ENCODE peak calls at places on chromosomes 16 and 17, in ten cellular contexts. K is RPMI8226, U is NCI-H1092, Z is T-cell, A is pancreas, P is NAMALWA, G is caudate nucleus, X is head of caudate nucleus, Y is GDM1, J is esophagus muscularis mucosa. C is an unnamed sample.

GRCh38 chr17:149897-150575 is 12.7 kb downstream of the SCGB1C2 start:
- DNase-seq in K (no peak), U (no peak), Z (no peak), A (peak; percentile 2), P (no peak), G (no peak), X (peak; percentile 7), Y (no peak), J (no peak), C (peak; percentile 10)

GRCh38 chr16:89360760-89361435 is 129.5 kb downstream of the ANKRD11 start:
- DNase-seq in K (no peak), U (no peak), Z (peak; percentile 78), A (no peak), P (peak; percentile 55), G (no peak), X (no peak), Y (peak; percentile 84), J (no peak), C (peak; percentile 31)

GRCh38 chr17:10727192-10727591 is 2.6 kb downstream of the TMEM220 start:
- DNase-seq in K (no peak), U (no peak), Z (no peak), A (no peak), P (no peak), G (no peak), X (no peak), Y (no peak), J (no peak), C (no peak)

GRCh38 chr16:14232106-14232890 is 161.2 kb downstream of the MRTFB start:
- DNase-seq in K (no peak), U (peak; percentile 4), Z (no peak), A (peak; percentile 42), P (no peak), G (no peak), X (no peak), Y (no peak), J (no peak), C (no peak)

GRCh38 chr16:22267764-22268163 is 29.4 kb upstream of the POLR3E start:
- DNase-seq in K (no peak), U (no peak), Z (no peak), A (no peak), P (no peak), G (no peak), X (no peak), Y (no peak), J (no peak), C (no peak)

GRCh38 chr16:81429045-81429521 is 15.5 kb upstream of the CMIP start:
- DNase-seq in K (peak; percentile 67), U (no peak), Z (no peak), A (peak; percentile 69), P (peak; percentile 81), G (no peak), X (no peak), Y (no peak), J (no peak), C (no peak)

GRCh38 chr16:11240636-11241473 is 15.1 kb downstream of the SOCS1 start:
- DNase-seq in K (peak; percentile 78), U (no peak), Z (no peak), A (no peak), P (no peak), G (no peak), X (no peak), Y (no peak), J (no peak), C (no peak)

GRCh38 chr17:56810846-56811775 is 22.6 kb downstream of the C17orf67 start:
- DNase-seq in K (no peak), U (no peak), Z (no peak), A (no peak), P (no peak), G (no peak), X (no peak), Y (no peak), J (no peak), C (no peak)

GRCh38 chr17:35747540-35748017 is 5.5 kb downstream of the GAS2L2 start:
- DNase-seq in K (peak; percentile 83), U (peak; percentile 70), Z (peak; percentile 71), A (peak; percentile 59), P (peak; percentile 83), G (peak; percentile 18), X (peak; percentile 85), Y (peak; percentile 68), J (no peak), C (peak; percentile 82)

GRCh38 chr16:49355923-49356665 is 17.5 kb upstream of the C16orf78 start:
- DNase-seq in K (no peak), U (no peak), Z (no peak), A (no peak), P (no peak), G (no peak), X (no peak), Y (no peak), J (no peak), C (no peak)

GRCh38 chr17:18261146-18261515 is 669 bp downstream of the MIEF2 start:
- DNase-seq in K (peak; percentile 76), U (no peak), Z (no peak), A (peak; percentile 90), P (peak; percentile 19), G (no peak), X (no peak), Y (no peak), J (no peak), C (peak; percentile 72)

GRCh38 chr16:17420821-17421220 is 49.9 kb downstream of the XYLT1 start:
- DNase-seq in K (no peak), U (no peak), Z (no peak), A (no peak), P (no peak), G (no peak), X (no peak), Y (no peak), J (no peak), C (no peak)

GRCh38 chr17:31477417-31478055 is 86.1 kb downstream of the RAB11FIP4 start:
- DNase-seq in K (no peak), U (no peak), Z (no peak), A (no peak), P (no peak), G (no peak), X (no peak), Y (no peak), J (no peak), C (no peak)

GRCh38 chr16:55019419-55020131 is 88.9 kb downstream of the IRX5 start:
- DNase-seq in K (no peak), U (no peak), Z (no peak), A (no peak), P (no peak), G (no peak), X (no peak), Y (no peak), J (no peak), C (no peak)

GRCh38 chr17:29390856-29391631 is 881 bp downstream of the TAOK1 start:
- DNase-seq in K (peak; percentile 18), U (no peak), Z (no peak), A (peak; percentile 20), P (peak; percentile 51), G (peak; percentile 38), X (no peak), Y (no peak), J (no peak), C (no peak)

GRCh38 chr16:57061084-57061905 is 31.1 kb upstream of the CPNE2 start:
- DNase-seq in K (peak; percentile 82), U (no peak), Z (no peak), A (no peak), P (no peak), G (no peak), X (peak; percentile 41), Y (no peak), J (no peak), C (peak; percentile 60)

GRCh38 chr16:3665508-3665907 is 11.0 kb downstream of the DNASE1 start:
- DNase-seq in K (no peak), U (no peak), Z (peak; percentile 25), A (no peak), P (no peak), G (no peak), X (peak; percentile 60), Y (no peak), J (no peak), C (no peak)

GRCh38 chr17:57424777-57425188 is 168.5 kb downstream of the MSI2 start:
- DNase-seq in K (no peak), U (no peak), Z (no peak), A (no peak), P (no peak), G (no peak), X (no peak), Y (no peak), J (no peak), C (no peak)

GRCh38 chr16:65576631-65577030 is 454.8 kb upstream of the CDH11 start:
- DNase-seq in K (peak; percentile 18), U (no peak), Z (no peak), A (no peak), P (peak; percentile 2), G (no peak), X (no peak), Y (no peak), J (no peak), C (no peak)

GRCh38 chr17:78173025-78173715 is 4.8 kb downstream of the SYNGR2 start:
- DNase-seq in K (peak; percentile 62), U (no peak), Z (no peak), A (no peak), P (no peak), G (no peak), X (no peak), Y (no peak), J (no peak), C (no peak)

GRCh38 chr17:48262982-48263586 is 155.5 kb downstream of the SNX11 start:
- DNase-seq in K (peak; percentile 40), U (peak; percentile 15), Z (no peak), A (no peak), P (peak; percentile 56), G (no peak), X (no peak), Y (no peak), J (no peak), C (no peak)

GRCh38 chr17:63552211-63552610 is 1.9 kb downstream of the DCAF7 start:
- DNase-seq in K (no peak), U (no peak), Z (no peak), A (no peak), P (no peak), G (no peak), X (no peak), Y (no peak), J (no peak), C (no peak)

GRCh38 chr17:49554694-49555494 is 20.8 kb upstream of the NXPH3 start:
- DNase-seq in K (no peak), U (no peak), Z (no peak), A (no peak), P (no peak), G (no peak), X (no peak), Y (no peak), J (no peak), C (no peak)

GRCh38 chr17:59812139-59812538 is 80.6 kb downstream of the TUBD1 start:
- DNase-seq in K (no peak), U (no peak), Z (no peak), A (no peak), P (no peak), G (no peak), X (no peak), Y (peak; percentile 71), J (no peak), C (no peak)

GRCh38 chr17:44222112-44222869 is 2.8 kb upstream of the UBTF start:
- DNase-seq in K (peak; percentile 65), U (peak; percentile 47), Z (peak; percentile 24), A (peak; percentile 71), P (peak; percentile 33), G (peak; percentile 72), X (peak; percentile 84), Y (peak; percentile 20), J (peak; percentile 96), C (peak; percentile 79)